ENCODE peak calls at places on chromosomes 1 and 21, in four cellular contexts. D is NCI-H1436, U is fibroblast of lung, G is fibroblast of the aortic adventitia. X is an unnamed sample.

GRCh38 chr21:35525443-35525842 is 476.3 kb upstream of the RUNX1 start:
- DNase-seq in D (no peak), U (no peak), G (peak; percentile 9), X (no peak)

GRCh38 chr1:10170362-10170665 is 40.1 kb upstream of the KIF1B start:
- DNase-seq in D (no peak), U (no peak), G (no peak), X (no peak)

GRCh38 chr1:154837034-154837678 is 32.9 kb downstream of the KCNN3 start:
- DNase-seq in D (no peak), U (no peak), G (no peak), X (no peak)

GRCh38 chr1:227567256-227567655 is 3.9 kb downstream of the ZNF678 start:
- DNase-seq in D (no peak), U (no peak), G (no peak), X (no peak)

GRCh38 chr1:210683403-210684047 is 354.8 kb downstream of the HHAT start:
- DNase-seq in D (no peak), U (no peak), G (no peak), X (no peak)

GRCh38 chr1:24929091-24929875 is 793 bp downstream of the RUNX3 start:
- DNase-seq in D (no peak), U (no peak), G (no peak), X (no peak)

GRCh38 chr1:7255303-7256058 is 470.2 kb downstream of the CAMTA1 start:
- DNase-seq in D (no peak), U (peak; percentile 38), G (peak; percentile 15), X (no peak)

GRCh38 chr1:1783320-1783719 is 5.0 kb upstream of the NADK start:
- DNase-seq in D (no peak), U (no peak), G (no peak), X (no peak)

GRCh38 chr1:198825254-198825653 is 186.4 kb downstream of the PTPRC start:
- DNase-seq in D (no peak), U (no peak), G (no peak), X (no peak)

GRCh38 chr1:47755368-47755990 is 241.7 kb downstream of the TRABD2B start:
- DNase-seq in D (no peak), U (no peak), G (no peak), X (no peak)

GRCh38 chr1:53956308-53957168 is 10.4 kb downstream of the LRRC42 start:
- DNase-seq in D (peak; percentile 79), U (peak; percentile 29), G (no peak), X (peak; percentile 90)

GRCh38 chr1:108540977-108541376 is 18.9 kb upstream of the EEIG2 start:
- DNase-seq in D (no peak), U (no peak), G (no peak), X (no peak)

GRCh38 chr1:26717066-26717465 is 21.3 kb downstream of the ARID1A start:
- DNase-seq in D (no peak), U (peak; percentile 50), G (peak; percentile 80), X (no peak)

GRCh38 chr21:27648560-27648959 is 681.7 kb upstream of the ADAMTS5 start:
- DNase-seq in D (no peak), U (peak; percentile 74), G (peak; percentile 75), X (no peak)

X was measured in COR-L47.